ENCODE peak calls at places on chromosomes 16 and 17, in six cellular contexts. Q is colonic mucosa, C is fibroblast of the aortic adventitia, T is psoas muscle, R is lung, M is H9. L is an unnamed sample.

GRCh38 chr17:66228887-66229782 is at the start of gene APOH:
- DNase-seq in Q (peak; percentile 30), C (no peak), T (no peak), R (no peak), M (no peak), L (no peak)

GRCh38 chr16:66908116-66908515 is 10.6 kb downstream of the CDH16 start:
- DNase-seq in Q (no peak), C (no peak), T (no peak), R (no peak), M (no peak), L (no peak)

GRCh38 chr16:50190292-50190691 is 37.2 kb downstream of the TENT4B start:
- DNase-seq in Q (no peak), C (no peak), T (no peak), R (no peak), M (no peak), L (no peak)

GRCh38 chr16:19143241-19143640 is 24.8 kb upstream of the SYT17 start:
- DNase-seq in Q (no peak), C (no peak), T (no peak), R (no peak), M (no peak), L (no peak)

GRCh38 chr16:4979164-4979563 is 21.0 kb downstream of the SEC14L5 start:
- DNase-seq in Q (no peak), C (no peak), T (no peak), R (no peak), M (no peak), L (no peak)

GRCh38 chr17:76585649-76586593 is at the start of gene ST6GALNAC2:
- DNase-seq in Q (peak; percentile 75), C (no peak), T (peak; percentile 73), R (peak; percentile 82), M (no peak), L (peak; percentile 75)

GRCh38 chr16:49857423-49858181 is 1.7 kb upstream of the ZNF423 start:
- DNase-seq in Q (peak; percentile 80), C (peak; percentile 46), T (peak; percentile 74), R (peak; percentile 41), M (peak; percentile 88), L (no peak)

GRCh38 chr16:7736138-7736537 is 403.5 kb downstream of the RBFOX1 start:
- DNase-seq in Q (no peak), C (no peak), T (no peak), R (no peak), M (no peak), L (no peak)

GRCh38 chr16:27690604-27691003 is 140.7 kb downstream of the KATNIP start:
- DNase-seq in Q (peak; percentile 34), C (peak; percentile 26), T (no peak), R (no peak), M (peak; percentile 52), L (no peak)
- TF ChIP-seq CTCF in Q (peak; percentile 34), C (peak; percentile 56), T (peak; percentile 38), R (peak; percentile 8), M (peak; percentile 84), L (peak; percentile 56)

GRCh38 chr17:64736804-64737492 is 74.8 kb upstream of the SMURF2 start:
- DNase-seq in Q (peak; percentile 62), C (peak; percentile 70), T (no peak), R (no peak), M (peak; percentile 57), L (no peak)
- TF ChIP-seq CTCF in Q (peak; percentile 63), C (peak; percentile 54), T (peak; percentile 44), R (peak; percentile 37), M (peak; percentile 74), L (peak; percentile 67)

DNA sequence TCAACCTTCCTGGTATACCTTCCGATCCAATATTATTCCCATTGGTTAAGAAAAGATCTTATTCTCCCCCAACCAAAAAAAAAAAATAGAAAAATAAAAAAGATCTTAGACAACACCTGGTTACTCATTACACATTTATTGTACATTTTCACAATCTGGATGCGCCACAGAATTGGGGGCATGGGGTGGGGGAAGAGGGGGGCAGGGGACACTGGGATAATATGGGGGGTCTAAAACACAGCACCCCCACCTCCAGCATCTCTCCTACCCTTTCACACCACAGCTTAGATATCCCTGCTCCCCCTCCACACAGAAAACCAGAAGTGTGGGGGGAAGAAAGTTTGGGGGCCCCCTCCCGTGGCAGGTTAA is 3.7 kb downstream of the VAMP2 start:
- DNase-seq in Q (no peak), C (no peak), T (no peak), R (no peak), M (no peak), L (no peak)
- TF ChIP-seq CTCF in Q (no peak), C (no peak), T (no peak), R (no peak), M (no peak), L (no peak)

GRCh38 chr17:56636276-56636675 is 42.8 kb downstream of the NOG start:
- DNase-seq in Q (no peak), C (no peak), T (no peak), R (no peak), M (no peak), L (no peak)

GRCh38 chr17:56637254-56637653 is 43.8 kb downstream of the NOG start:
- DNase-seq in Q (no peak), C (no peak), T (no peak), R (no peak), M (no peak), L (no peak)

GRCh38 chr17:56639517-56639916 is 46.0 kb downstream of the NOG start:
- DNase-seq in Q (no peak), C (no peak), T (no peak), R (no peak), M (no peak), L (no peak)

GRCh38 chr17:56640116-56640515 is 46.6 kb downstream of the NOG start:
- DNase-seq in Q (no peak), C (no peak), T (no peak), R (no peak), M (no peak), L (no peak)

GRCh38 chr17:56638536-56639177 is 45.2 kb downstream of the NOG start:
- DNase-seq in Q (no peak), C (no peak), T (no peak), R (no peak), M (no peak), L (no peak)
- TF ChIP-seq CTCF in Q (no peak), C (no peak), T (no peak), R (no peak), M (no peak), L (no peak)

DNA sequence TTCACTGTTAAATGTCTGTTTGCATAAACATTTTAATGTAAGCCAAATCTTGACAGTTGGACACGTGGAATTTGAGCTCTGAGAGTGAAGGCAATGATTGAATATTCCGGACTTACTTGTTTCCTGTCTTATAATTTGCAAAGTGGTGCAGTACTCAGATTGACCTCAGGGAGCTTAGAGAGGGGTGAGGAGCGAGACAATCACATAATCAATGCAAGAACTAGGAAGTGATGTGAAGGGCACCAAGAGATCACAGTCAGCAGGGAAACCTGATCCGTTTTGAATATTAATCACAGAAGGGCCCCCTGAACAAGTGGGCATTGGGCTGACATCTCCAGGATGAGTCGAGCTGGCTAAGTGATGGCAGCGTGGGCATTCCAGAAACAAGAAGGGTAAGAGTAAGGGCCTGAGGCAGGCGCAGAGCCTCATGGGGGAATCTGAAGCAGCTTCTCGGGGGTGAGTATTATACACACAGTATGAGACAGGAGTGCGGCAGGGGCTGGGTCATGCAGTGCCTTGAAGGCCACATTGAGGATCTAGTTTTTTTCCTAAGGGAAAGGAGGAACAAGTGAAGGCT is 26.1 kb downstream of the TEX2 start:
- DNase-seq in Q (no peak), C (no peak), T (no peak), R (no peak), M (peak; percentile 46), L (no peak)
- TF ChIP-seq CTCF in Q (no peak), C (peak; percentile 30), T (no peak), R (no peak), M (peak; percentile 53), L (peak; percentile 39)

GRCh38 chr16:52861614-52862022 is 191.1 kb downstream of the CHD9NB start:
- DNase-seq in Q (peak; percentile 44), C (no peak), T (no peak), R (no peak), M (no peak), L (no peak)
- TF ChIP-seq CTCF in Q (peak; percentile 18), C (no peak), T (no peak), R (no peak), M (peak; percentile 71), L (no peak)